ENCODE peak calls at places on chromosomes 3 and 15, in five cellular contexts. C is A549, U is lung, T is transverse colon, N is pancreas. F is an unnamed sample. For H3K4me1, the result is how much of the 10 kb centered on the place peaks cover.

GRCh38 chr3:154779571-154779970 is 300.5 kb upstream of the MME start:
- DNase-seq in C (no peak), U (no peak), T (no peak), N (no peak), F (no peak)

GRCh38 chr3:88767746-88768145 is 339.7 kb upstream of the EPHA3 start:
- DNase-seq in C (no peak), U (no peak), T (no peak), N (no peak), F (no peak)

GRCh38 chr3:151327571-151328198 is 1.7 kb downstream of the P2RY13 start:
- DNase-seq in C (peak), U (no peak), T (no peak), N (no peak), F (no peak)

GRCh38 chr3:186487819-186488218 is 56.4 kb downstream of the CRYGS start:
- DNase-seq in C (no peak), U (no peak), T (no peak), N (no peak), F (no peak)

GRCh38 chr3:40800343-40800742 is 275.6 kb downstream of the ZNF621 start:
- DNase-seq in C (peak), U (peak), T (peak), N (no peak), F (no peak)

GRCh38 chr3:125052671-125053303 is 3.0 kb downstream of the HEG1 start:
- DNase-seq in C (no peak), U (no peak), T (no peak), N (no peak), F (peak)

GRCh38 chr3:37543692-37544091 is 318.0 kb upstream of the CTDSPL start:
- DNase-seq in C (no peak), U (no peak), T (no peak), N (no peak), F (peak)

GRCh38 chr15:51874751-51875644 is 45.5 kb downstream of the TMOD3 start:
- DNase-seq in C (peak), U (no peak), T (peak), N (no peak), F (no peak)

GRCh38 chr3:106578911-106579310 is 710.1 kb upstream of the CBLB start:
- DNase-seq in C (no peak), U (no peak), T (no peak), N (no peak), F (no peak)

GRCh38 chr3:50170689-50171088 is 15.6 kb downstream of the SEMA3F start:
- DNase-seq in C (no peak), U (peak), T (no peak), N (no peak), F (peak)

GRCh38 chr3:70985572-70985971 is 598.0 kb downstream of the FOXP1 start:
- DNase-seq in C (no peak), U (no peak), T (no peak), N (no peak), F (no peak)

GRCh38 chr3:119635719-119636118 is 24.7 kb downstream of the POPDC2 start:
- DNase-seq in C (no peak), U (no peak), T (no peak), N (no peak), F (no peak)

GRCh38 chr3:130692455-130692854 is 54.2 kb downstream of the PIK3R4 start:
- DNase-seq in C (no peak), U (no peak), T (no peak), N (no peak), F (no peak)

GRCh38 chr3:9669720-9670432 is 20.6 kb downstream of the MTMR14 start:
- DNase-seq in C (no peak), U (peak), T (no peak), N (no peak), F (no peak)

GRCh38 chr3:49415931-49416601 is 3.8 kb downstream of the TCTA start:
- DNase-seq in C (no peak), U (no peak), T (peak), N (no peak), F (no peak)

GRCh38 chr3:101042996-101043686 is 49.9 kb upstream of the ABI3BP start:
- DNase-seq in C (no peak), U (no peak), T (no peak), N (no peak), F (no peak)

GRCh38 chr3:12891391-12891984 is 50.1 kb upstream of the RPL32 start:
- DNase-seq in C (no peak), U (no peak), T (no peak), N (no peak), F (no peak)

GRCh38 chr15:99707481-99708270 is 25.6 kb downstream of the LYSMD4 start:
- DNase-seq in C (no peak), U (no peak), T (no peak), N (no peak), F (no peak)

GRCh38 chr3:115512565-115513410 is 110.5 kb upstream of the GAP43 start:
- DNase-seq in C (peak), U (no peak), T (no peak), N (peak), F (no peak)

GRCh38 chr3:30894521-30895289 is at the start of gene GADL1:
- DNase-seq in C (peak), U (peak), T (no peak), N (peak), F (peak)

GRCh38 chr15:49059491-49059890 is 13.2 kb upstream of the SECISBP2L start:
- DNase-seq in C (no peak), U (no peak), T (no peak), N (no peak), F (no peak)

GRCh38 chr3:49867871-49868321 is 1.8 kb downstream of the CAMKV start:
- DNase-seq in C (no peak), U (no peak), T (no peak), N (no peak), F (no peak)

GRCh38 chr3:11134794-11135193 is 19.5 kb upstream of the HRH1 start:
- DNase-seq in C (no peak), U (no peak), T (no peak), N (no peak), F (no peak)

GRCh38 chr3:99868438-99868723 is 50.7 kb downstream of the CMSS1 start:
- DNase-seq in C (no peak), U (no peak), T (no peak), N (no peak), F (no peak)
- H3K4me1 ChIP-seq in C (under half), U (under half), T (half or more), N (under half), F (half or more)

GRCh38 chr3:126490619-126491018 is 14.9 kb upstream of the ZXDC start:
- DNase-seq in C (no peak), U (no peak), T (no peak), N (no peak), F (no peak)
- TF ChIP-seq CTCF in C (no peak), U (no peak), T (no peak), N (no peak), F (no peak)

GRCh38 chr3:138348950-138349739 is 766 bp downstream of the MRAS start:
- DNase-seq in C (peak), U (no peak), T (no peak), N (no peak), F (peak)
- H3K4me3 ChIP-seq in C (peak), U (peak), T (peak), N (peak), F (peak)

GRCh38 chr3:195149292-195149691 is 121.7 kb downstream of the XXYLT1 start:
- DNase-seq in C (no peak), U (no peak), T (no peak), N (no peak), F (no peak)

GRCh38 chr3:195151402-195151801 is 119.6 kb downstream of the XXYLT1 start:
- DNase-seq in C (no peak), U (no peak), T (no peak), N (no peak), F (no peak)

GRCh38 chr3:195151866-195152526 is 119.0 kb downstream of the XXYLT1 start:
- DNase-seq in C (no peak), U (no peak), T (no peak), N (no peak), F (no peak)

GRCh38 chr3:195148553-195148952 is 122.4 kb downstream of the XXYLT1 start:
- DNase-seq in C (no peak), U (no peak), T (no peak), N (no peak), F (no peak)

GRCh38 chr3:195150194-195151118 is 120.5 kb downstream of the XXYLT1 start:
- DNase-seq in C (no peak), U (peak), T (peak), N (peak), F (peak)
- H3K4me1 ChIP-seq in C (under half), U (under half), T (under half), N (under half), F (under half)

GRCh38 chr3:184603156-184604030 is 41.8 kb downstream of the EPHB3 start:
- DNase-seq in C (no peak), U (no peak), T (no peak), N (no peak), F (no peak)

GRCh38 chr3:184602406-184603155 is 41.0 kb downstream of the EPHB3 start:
- DNase-seq in C (peak), U (no peak), T (no peak), N (no peak), F (peak)

GRCh38 chr3:184601576-184602405 is 40.2 kb downstream of the EPHB3 start:
- DNase-seq in C (no peak), U (no peak), T (no peak), N (no peak), F (peak)

GRCh38 chr3:184604956-184605290 is 43.3 kb downstream of the EPHB3 start:
- DNase-seq in C (no peak), U (no peak), T (no peak), N (no peak), F (peak)

DNA sequence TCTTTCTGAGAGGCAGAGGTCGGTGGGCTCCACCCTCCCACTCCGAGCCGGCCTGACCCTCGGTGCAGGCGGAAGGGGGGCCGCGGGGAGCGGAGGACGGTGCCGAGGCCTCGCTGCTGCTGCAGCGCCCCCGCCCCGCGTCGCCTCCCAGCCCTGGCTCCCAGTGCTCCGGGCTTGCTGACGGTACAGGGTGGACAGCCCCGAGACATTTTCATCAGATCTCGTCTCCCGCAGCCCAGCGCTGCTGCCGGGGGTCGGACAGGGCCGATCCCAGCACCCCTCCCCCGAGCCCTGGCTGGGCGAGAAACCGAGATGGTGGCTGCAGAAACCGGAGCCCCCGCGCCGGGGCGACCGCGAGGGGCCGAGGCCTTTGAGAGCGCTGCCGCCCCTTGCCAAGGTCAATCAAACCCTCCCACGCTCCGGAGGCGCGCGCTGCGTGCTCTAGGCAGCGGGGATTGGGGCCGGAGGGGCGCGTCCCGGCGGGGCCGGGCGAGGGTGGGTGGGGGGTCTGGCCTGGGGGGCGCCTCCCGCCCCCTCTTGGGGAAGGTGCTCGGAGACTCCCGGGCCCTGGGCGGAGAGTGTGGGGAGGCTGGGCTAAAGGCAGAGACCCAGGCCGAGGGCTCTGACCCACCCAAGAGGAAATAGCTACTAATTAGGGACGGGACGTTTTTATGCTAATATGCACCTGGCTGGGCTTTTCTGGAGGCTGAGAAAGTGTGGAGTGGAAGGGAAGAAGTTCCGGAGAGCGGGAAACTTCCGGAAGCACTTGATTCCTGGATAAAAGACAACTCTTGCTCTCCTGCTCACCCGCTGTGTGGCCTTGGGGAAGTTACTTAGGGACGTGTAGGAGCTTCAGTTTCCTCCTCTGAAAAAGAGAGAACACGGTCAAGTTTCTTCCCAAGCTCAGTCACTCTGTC is 42.7 kb downstream of the EPHB3 start:
- DNase-seq in C (no peak), U (no peak), T (no peak), N (peak), F (peak)
- TF ChIP-seq CTCF in C (no peak), U (no peak), T (no peak), N (no peak), F (no peak)

DNA sequence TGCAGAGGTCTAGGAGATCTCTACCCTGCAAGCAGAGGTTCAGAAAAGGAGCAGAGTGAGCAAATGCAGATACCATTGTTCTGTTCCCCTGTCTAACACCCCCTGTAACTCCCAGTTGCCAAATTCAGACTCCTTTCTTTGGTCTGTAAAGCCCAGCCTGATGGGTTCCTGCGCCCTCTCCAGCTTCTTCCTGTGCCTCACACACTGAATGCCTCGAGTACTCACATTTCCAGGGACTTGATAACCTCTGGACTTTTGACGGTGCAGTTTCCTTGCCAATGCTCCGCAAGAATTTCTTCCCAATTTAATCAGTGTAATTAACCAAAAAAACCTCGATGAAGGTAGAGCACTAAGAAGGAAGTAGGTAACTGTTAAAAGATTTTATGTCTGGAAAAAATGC is 19.3 kb downstream of the PDE8A start:
- DNase-seq in C (no peak), U (no peak), T (no peak), N (no peak), F (no peak)
- H3K4me3 ChIP-seq in C (no peak), U (no peak), T (no peak), N (no peak), F (no peak)

F was measured in psoas muscle.